ENCODE peak calls at places on chromosomes 12 and 14, in ten cellular contexts. U is progenitor cell of endocrine pancreas, K is neural progenitor cell, Z is astrocyte, L is colonic mucosa, O is AG09309, W is RWPE1, J is GM10248, S is astrocyte of the spinal cord, A is AG04450. H is an unnamed sample.

GRCh38 chr12:247271-247670 is 15.4 kb downstream of the SLC6A13 start:
- DNase-seq in A (no peak), K (no peak), W (no peak), O (no peak), J (no peak), S (no peak), L (no peak), U (no peak), Z (no peak), H (no peak)

GRCh38 chr12:23376238-23376637 is 573.2 kb downstream of the SOX5 start:
- DNase-seq in U (no peak), W (no peak), O (no peak), A (no peak), L (no peak), J (no peak), K (peak; percentile 11), Z (no peak), S (no peak), H (no peak)

GRCh38 chr14:54722791-54723432 is 156.0 kb downstream of the SAMD4A start:
- DNase-seq in K (peak; percentile 56), Z (peak; percentile 29), L (no peak), O (no peak), S (peak; percentile 47), J (peak; percentile 29), A (no peak), U (no peak), W (peak; percentile 34), H (no peak)

GRCh38 chr12:82866227-82866803 is 179.6 kb downstream of the TMTC2 start:
- DNase-seq in U (no peak), A (no peak), W (no peak), J (no peak), O (no peak), Z (no peak), L (no peak), S (no peak), K (no peak), H (no peak)

GRCh38 chr14:93759781-93760307 is 28.4 kb downstream of the PRIMA1 start:
- DNase-seq in W (no peak), O (no peak), K (no peak), S (no peak), U (no peak), Z (no peak), A (no peak), L (peak; percentile 23), J (no peak), H (no peak)

GRCh38 chr12:91772411-91772810 is 373.2 kb downstream of the BTG1 start:
- DNase-seq in W (no peak), A (no peak), L (no peak), U (no peak), Z (peak; percentile 8), S (no peak), O (no peak), J (no peak), K (no peak), H (no peak)

GRCh38 chr12:101773560-101774206 is 34.4 kb upstream of the SYCP3 start:
- DNase-seq in Z (peak; percentile 29), W (peak; percentile 64), A (peak; percentile 34), J (peak; percentile 78), K (peak; percentile 61), L (peak; percentile 76), O (peak; percentile 27), S (peak; percentile 77), U (peak; percentile 35), H (peak; percentile 39)

GRCh38 chr12:123132951-123133619 is 17.8 kb downstream of the PITPNM2 start:
- DNase-seq in W (no peak), A (no peak), O (no peak), K (no peak), J (no peak), U (no peak), L (no peak), S (no peak), Z (no peak), H (no peak)

GRCh38 chr12:6772331-6772695 is at the start of gene LAG3:
- DNase-seq in K (no peak), Z (no peak), L (peak; percentile 32), O (no peak), S (no peak), U (no peak), J (peak; percentile 67), W (no peak), A (no peak), H (no peak)

GRCh38 chr12:123998960-123999359 is 25.9 kb downstream of the ZNF664 start:
- DNase-seq in S (no peak), U (no peak), J (no peak), K (no peak), A (peak; percentile 24), W (no peak), O (no peak), L (no peak), Z (peak; percentile 26), H (no peak)

GRCh38 chr12:5965950-5966383 is 20.9 kb upstream of the ANO2 start:
- DNase-seq in A (peak; percentile 10), K (peak; percentile 84), S (peak; percentile 47), Z (peak; percentile 10), U (peak; percentile 61), J (peak; percentile 67), L (peak; percentile 45), W (peak; percentile 45), O (peak; percentile 3), H (no peak)

DNA sequence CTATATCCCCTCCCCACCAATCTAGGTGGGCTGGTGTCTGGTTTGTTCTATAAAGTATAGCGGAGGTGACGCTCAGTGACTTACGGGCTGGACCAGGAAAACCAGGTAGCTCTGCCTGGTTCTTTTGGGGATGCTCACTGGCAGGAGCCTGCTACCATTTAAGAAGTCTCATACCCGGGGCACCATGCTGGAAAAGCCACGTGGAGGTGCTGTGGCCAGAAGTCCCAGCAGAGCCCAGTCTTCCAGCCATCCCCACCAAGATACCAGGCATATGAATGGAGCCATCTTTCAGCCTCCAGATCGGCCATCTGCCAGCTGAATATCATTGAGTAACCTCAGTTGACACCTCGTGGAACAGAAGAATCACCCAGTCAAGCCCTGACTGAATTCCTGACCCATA is 87.2 kb downstream of the AACS start:
- DNase-seq in U (no peak), Z (no peak), K (no peak), J (no peak), W (no peak), A (no peak), L (no peak), O (no peak), S (no peak), H (no peak)
- TF ChIP-seq CTCF in U (no peak), Z (no peak), K (no peak), J (no peak), W (no peak), A (no peak), L (no peak), O (no peak), S (no peak), H (no peak)

DNA sequence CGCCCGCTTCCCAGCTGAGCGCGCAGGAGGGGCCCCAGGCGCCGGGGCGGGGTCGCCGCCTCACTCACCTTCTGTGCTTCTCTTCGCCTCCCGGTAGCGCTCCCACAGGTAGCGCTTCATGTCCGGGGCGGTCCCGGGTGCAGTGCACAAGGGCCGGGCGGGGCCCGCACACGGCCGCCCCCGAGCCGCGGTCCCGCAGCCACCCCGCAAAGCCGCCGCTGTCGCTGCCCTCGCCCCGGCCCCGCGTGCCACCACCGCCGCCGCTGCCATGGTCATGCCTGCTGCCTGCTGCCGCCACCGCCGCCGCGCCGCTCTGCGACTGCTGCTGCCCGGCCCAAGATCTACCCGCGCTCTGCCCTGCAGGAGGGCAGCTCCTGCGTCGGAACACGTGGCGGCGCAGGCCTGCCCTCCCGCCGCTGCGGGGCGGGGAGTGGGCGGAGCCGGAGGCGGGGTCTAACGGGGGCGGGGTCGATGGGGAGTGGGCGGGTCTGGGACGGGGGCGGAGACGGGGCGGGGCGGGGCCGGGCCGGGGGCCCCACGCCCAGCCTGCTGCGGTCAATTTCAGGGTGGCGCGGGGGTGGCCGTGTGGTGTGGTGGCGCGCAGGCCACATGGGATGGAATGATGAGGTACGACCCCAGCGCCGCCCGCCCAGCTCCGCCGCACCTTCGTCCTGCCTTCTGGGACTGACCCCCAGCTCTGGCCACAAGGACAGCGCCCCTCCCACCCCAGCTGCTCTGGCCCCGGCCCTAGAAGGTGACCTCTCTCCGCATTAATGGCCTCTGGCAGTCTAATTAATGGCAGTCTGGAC is at the start of gene NT5DC3:
- DNase-seq in J (peak; percentile 91), U (peak; percentile 78), O (peak; percentile 27), Z (peak; percentile 58), L (peak; percentile 88), A (peak; percentile 47), S (peak; percentile 87), W (peak; percentile 84), K (peak; percentile 93), H (peak; percentile 44)
- TF ChIP-seq CTCF in J (no peak), U (no peak), O (no peak), Z (no peak), L (no peak), A (no peak), S (no peak), W (no peak), K (no peak), H (no peak)

GRCh38 chr14:63297387-63297786 is 21.3 kb downstream of the GPHB5 start:
- DNase-seq in U (no peak), O (no peak), J (no peak), K (no peak), W (no peak), Z (no peak), L (no peak), A (no peak), S (no peak), H (no peak)

GRCh38 chr14:63295231-63295685 is 23.5 kb downstream of the GPHB5 start:
- DNase-seq in U (no peak), L (no peak), Z (no peak), A (no peak), O (no peak), K (no peak), J (no peak), S (peak; percentile 36), W (no peak), H (no peak)

GRCh38 chr14:63295991-63296630 is 22.6 kb downstream of the GPHB5 start:
- DNase-seq in W (no peak), Z (no peak), S (peak; percentile 35), U (no peak), A (no peak), J (no peak), L (no peak), K (no peak), O (no peak), H (no peak)

GRCh38 chr14:63302135-63302534 is 16.6 kb downstream of the GPHB5 start:
- DNase-seq in L (no peak), O (no peak), A (no peak), W (no peak), Z (no peak), K (no peak), J (no peak), U (no peak), S (no peak), H (no peak)

DNA sequence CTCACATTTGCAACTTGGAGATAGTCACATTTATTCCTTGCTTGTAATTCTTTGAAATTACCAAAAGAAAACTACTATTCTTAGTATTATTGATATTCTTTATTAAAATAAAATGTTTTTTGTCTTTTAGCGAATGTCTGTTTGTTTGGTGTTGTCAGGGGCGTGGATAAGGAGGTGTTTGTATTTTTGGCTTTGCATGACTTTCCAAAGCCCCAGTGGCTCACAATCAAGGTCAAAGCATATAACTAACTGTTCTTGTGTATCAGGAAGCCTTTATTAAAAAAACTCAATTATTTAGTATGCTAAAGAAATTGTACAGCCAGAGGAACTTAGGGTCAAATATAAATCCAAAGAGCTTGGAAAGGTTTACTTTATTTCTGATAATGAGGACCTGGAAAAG is 17.9 kb downstream of the GPHB5 start:
- DNase-seq in J (no peak), Z (no peak), L (no peak), S (no peak), U (no peak), A (no peak), K (no peak), W (no peak), O (no peak), H (no peak)
- TF ChIP-seq CTCF in J (no peak), Z (no peak), L (no peak), S (no peak), U (no peak), A (no peak), K (no peak), W (no peak), O (no peak), H (no peak)

GRCh38 chr14:105013150-105013787 is 7.6 kb downstream of the CDCA4 start:
- DNase-seq in S (no peak), O (no peak), K (no peak), Z (no peak), J (peak; percentile 22), U (no peak), W (no peak), L (no peak), A (no peak), H (no peak)
- TF ChIP-seq CTCF in S (no peak), O (no peak), K (no peak), Z (no peak), J (no peak), U (no peak), W (no peak), L (no peak), A (peak; percentile 10), H (no peak)